ENCODE peak calls at places on chromosomes 7 and 10, in ten cellular contexts. L is heart left ventricle, F is mammary epithelial cell, I is transverse colon, B is lower leg skin, Z is dorsolateral prefrontal cortex, Q is epithelial cell of esophagus, W is neural progenitor cell, M is MM.1S, P is brain microvascular endothelial cell. A is an unnamed sample.
A peak's percentile ranks its signal among the peaks of the same experiment; 100 is the strongest.

GRCh38 chr10:1137499-1138163 is 81.4 kb downstream of the WDR37 start:
- DNase-seq in L (no peak), F (no peak), I (no peak), B (no peak), Z (no peak), Q (no peak), W (no peak), M (no peak), P (no peak), A (no peak)

GRCh38 chr10:93815304-93816091 is 57.8 kb downstream of the LGI1 start:
- DNase-seq in L (no peak), F (peak; percentile 3), I (no peak), B (no peak), Z (peak; percentile 17), Q (no peak), W (peak; percentile 74), M (no peak), P (peak; percentile 25), A (no peak)

GRCh38 chr10:121154846-121155245 is 303.7 kb downstream of the WDR11 start:
- DNase-seq in L (no peak), F (peak; percentile 98), I (peak; percentile 15), B (peak; percentile 55), Z (peak; percentile 94), Q (peak; percentile 93), W (no peak), M (no peak), P (no peak), A (no peak)

GRCh38 chr10:48332166-48332870 is 25.8 kb downstream of the MAPK8 start:
- DNase-seq in L (no peak), F (peak; percentile 27), I (no peak), B (no peak), Z (no peak), Q (peak; percentile 42), W (no peak), M (no peak), P (no peak), A (no peak)

GRCh38 chr7:88919484-88920131 is 124.1 kb upstream of the TEX47 start:
- DNase-seq in L (no peak), F (no peak), I (no peak), B (no peak), Z (no peak), Q (no peak), W (no peak), M (no peak), P (no peak), A (no peak)

GRCh38 chr7:10708447-10708846 is 265.2 kb upstream of the PHF14 start:
- DNase-seq in L (no peak), F (no peak), I (no peak), B (no peak), Z (no peak), Q (peak; percentile 49), W (peak; percentile 78), M (peak; percentile 73), P (no peak), A (no peak)

GRCh38 chr7:99504281-99504602 is 220 bp upstream of the ZKSCAN5 start:
- DNase-seq in L (no peak), F (no peak), I (no peak), B (no peak), Z (peak; percentile 98), Q (no peak), W (peak; percentile 99), M (no peak), P (peak; percentile 98), A (no peak)

GRCh38 chr10:68560201-68560915 is at the start of gene TET1:
- DNase-seq in L (peak; percentile 68), F (peak; percentile 35), I (peak; percentile 63), B (peak; percentile 23), Z (peak; percentile 14), Q (peak; percentile 11), W (peak; percentile 92), M (peak; percentile 81), P (peak; percentile 38), A (no peak)

GRCh38 chr7:45407730-45408406 is 166.3 kb upstream of the ADCY1 start:
- DNase-seq in L (no peak), F (no peak), I (no peak), B (no peak), Z (peak; percentile 71), Q (no peak), W (peak; percentile 56), M (no peak), P (no peak), A (no peak)

GRCh38 chr7:127858915-127859189 is 172.4 kb downstream of the LRRC4 start:
- DNase-seq in L (no peak), F (no peak), I (no peak), B (no peak), Z (no peak), Q (no peak), W (no peak), M (no peak), P (no peak), A (no peak)

GRCh38 chr10:98257198-98257597 is 10.8 kb downstream of the LOXL4 start:
- DNase-seq in L (no peak), F (no peak), I (no peak), B (no peak), Z (no peak), Q (no peak), W (no peak), M (no peak), P (no peak), A (no peak)

GRCh38 chr10:4829954-4830353 is 3.9 kb downstream of the AKR1E2 start:
- DNase-seq in L (no peak), F (no peak), I (no peak), B (no peak), Z (no peak), Q (no peak), W (no peak), M (no peak), P (no peak), A (no peak)

GRCh38 chr10:4826788-4827324 is 849 bp downstream of the AKR1E2 start:
- DNase-seq in L (no peak), F (no peak), I (no peak), B (no peak), Z (no peak), Q (no peak), W (no peak), M (no peak), P (no peak), A (no peak)

GRCh38 chr10:4825868-4826787 is at the start of gene AKR1E2:
- DNase-seq in L (peak; percentile 94), F (peak; percentile 81), I (peak; percentile 77), B (peak; percentile 83), Z (peak; percentile 91), Q (peak; percentile 86), W (peak; percentile 91), M (peak; percentile 47), P (peak; percentile 91), A (no peak)

GRCh38 chr10:4830546-4830945 is 4.5 kb downstream of the AKR1E2 start:
- DNase-seq in L (no peak), F (no peak), I (no peak), B (no peak), Z (no peak), Q (no peak), W (no peak), M (no peak), P (no peak), A (no peak)

DNA sequence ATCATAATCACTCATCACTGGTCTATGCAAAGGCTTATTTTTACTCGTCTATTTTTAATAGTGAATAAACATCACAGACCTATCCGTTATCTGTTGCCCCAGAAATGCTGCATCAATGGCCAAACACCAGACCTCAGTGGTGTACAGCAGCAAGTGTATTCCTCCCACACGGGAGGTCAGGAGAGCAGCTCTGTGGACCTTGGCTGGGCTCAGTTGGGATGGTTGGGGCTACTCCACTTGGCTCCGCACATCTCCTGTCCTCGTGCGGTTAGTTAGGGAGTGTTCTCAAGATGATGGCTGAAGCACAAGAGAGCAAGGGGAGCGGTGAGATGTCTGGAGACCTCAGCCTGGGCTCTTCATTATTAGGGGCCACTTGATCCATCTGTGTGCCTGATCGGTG is 2.0 kb downstream of the AKR1E2 start:
- DNase-seq in L (no peak), F (no peak), I (no peak), B (peak; percentile 7), Z (no peak), Q (no peak), W (no peak), M (no peak), P (no peak), A (no peak)
- TF ChIP-seq CTCF in L (no peak), F (no peak), I (no peak), B (no peak), Z (no peak), Q (no peak), W (no peak), M (no peak), P (no peak), A (no peak)

GRCh38 chr10:58998924-58999713 is 177.3 kb upstream of the PHYHIPL start:
- DNase-seq in L (no peak), F (no peak), I (no peak), B (peak; percentile 59), Z (peak; percentile 94), Q (no peak), W (no peak), M (no peak), P (no peak), A (no peak)
- H3K4me3 ChIP-seq in L (no peak overlapping the region), F (no peak overlapping the region), I (no peak overlapping the region), B (no peak overlapping the region), Z (peak overlapping the region; percentile 60), Q (no peak overlapping the region), W (no peak overlapping the region), M (no peak overlapping the region), P (no peak overlapping the region), A (no peak overlapping the region)

DNA sequence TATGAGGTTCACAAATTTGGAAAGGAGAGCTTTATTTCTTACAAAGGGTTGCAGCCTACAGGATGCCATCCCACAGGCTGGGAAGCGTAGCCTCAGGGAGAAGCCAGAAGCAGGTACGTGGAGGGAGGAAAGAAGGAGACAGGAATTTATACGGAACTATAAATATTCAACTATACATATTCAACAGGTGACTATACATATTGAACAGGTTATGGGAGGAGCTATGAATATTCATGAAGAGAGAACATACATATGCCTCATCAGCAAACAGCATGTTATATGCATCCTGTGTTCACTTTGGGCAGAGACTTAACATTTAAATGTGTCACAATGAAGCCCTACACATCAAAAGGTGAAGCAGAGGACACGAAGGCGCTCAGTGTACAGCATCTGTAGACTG is 40.5 kb upstream of the LMTK2 start:
- DNase-seq in L (no peak), F (no peak), I (no peak), B (no peak), Z (no peak), Q (no peak), W (no peak), M (no peak), P (no peak), A (no peak)
- TF ChIP-seq CTCF in L (no peak), F (no peak), I (no peak), B (no peak), Z (no peak), Q (no peak), W (no peak), M (no peak), P (no peak), A (no peak)

DNA sequence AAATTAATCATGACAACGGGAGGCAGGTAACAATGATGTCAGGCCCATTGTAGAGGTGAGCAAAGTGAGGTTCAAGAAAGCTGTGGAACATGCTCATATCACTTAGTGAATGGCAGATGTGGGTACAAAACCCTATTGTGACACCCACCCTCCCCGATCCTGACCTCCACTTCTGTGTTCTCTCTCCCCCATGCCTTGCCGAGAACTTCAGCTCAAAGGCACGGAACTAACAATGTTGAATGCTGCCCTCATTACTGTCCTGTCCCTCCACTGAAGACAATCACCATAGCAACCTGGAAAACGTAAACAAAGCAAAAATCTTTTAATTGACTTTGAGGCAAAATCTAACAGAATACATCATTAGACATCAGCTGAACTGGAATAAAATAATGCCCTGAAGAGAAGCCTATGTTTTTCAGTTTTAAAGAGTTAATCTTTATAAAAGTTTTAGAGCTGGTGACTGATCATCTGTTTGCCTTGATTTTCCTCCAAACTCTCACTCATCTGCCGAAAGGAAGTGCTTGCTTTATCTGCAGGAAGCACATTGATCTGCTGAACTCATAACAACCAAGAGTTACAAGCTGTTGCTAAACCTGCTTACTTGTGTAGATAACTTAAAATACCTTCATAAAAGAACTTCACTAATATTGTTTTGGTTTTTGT is 133.6 kb downstream of the CUBN start:
- DNase-seq in L (no peak), F (no peak), I (no peak), B (no peak), Z (no peak), Q (no peak), W (peak; percentile 34), M (no peak), P (peak; percentile 75), A (no peak)
- H3K4me3 ChIP-seq in L (no peak overlapping the region), F (no peak overlapping the region), I (no peak overlapping the region), B (no peak overlapping the region), Z (no peak overlapping the region), Q (no peak overlapping the region), W (no peak overlapping the region), M (no peak overlapping the region), P (no peak overlapping the region), A (no peak overlapping the region)

A was measured in HFF-Myc.